ENCODE peak calls at places on chromosomes 16 and 17, in nine cellular contexts. I is SK-N-SH, K is suprapubic skin, H is HCT116, E is stomach, T is H1, Y is transverse colon, A is endothelial cell of umbilical vein, N is GM23338. L is an unnamed sample. For H3K4me1, the result is how much of the 10 kb centered on the place peaks cover.

GRCh38 chr16:25978227-25978626 is 286.5 kb downstream of the HS3ST4 start:
- DNase-seq in A (no peak), K (no peak), I (no peak), Y (no peak), N (no peak), H (no peak), E (peak), T (no peak), L (no peak)

GRCh38 chr16:30761427-30761927 is 385 bp downstream of the CFAP119 start:
- DNase-seq in Y (peak), N (peak), A (peak), T (peak), H (no peak), I (peak), K (no peak), E (no peak), L (peak)

GRCh38 chr16:84667600-84668309 is 19.4 kb downstream of the KLHL36 start:
- DNase-seq in Y (no peak), I (peak), K (no peak), E (no peak), H (no peak), T (no peak), A (no peak), N (no peak), L (peak)

GRCh38 chr16:72666267-72666666 is 381.7 kb downstream of the ZFHX3 start:
- DNase-seq in N (no peak), I (no peak), E (no peak), K (no peak), H (no peak), A (no peak), Y (no peak), T (no peak), L (no peak)

GRCh38 chr17:48543854-48544355 is 1.0 kb downstream of the HOXB2 start:
- DNase-seq in I (no peak), E (no peak), K (no peak), A (no peak), Y (no peak), T (no peak), H (no peak), N (no peak), L (no peak)

GRCh38 chr16:31698901-31699300 is 171.2 kb downstream of the AHSP start:
- DNase-seq in I (no peak), H (no peak), K (no peak), N (no peak), E (no peak), Y (no peak), T (no peak), A (no peak), L (no peak)

GRCh38 chr17:15462962-15463361 is 4.5 kb downstream of the CDRT4 start:
- DNase-seq in E (no peak), N (no peak), I (no peak), K (no peak), H (no peak), Y (no peak), A (no peak), T (no peak), L (no peak)

GRCh38 chr16:9844361-9844760 is 337.9 kb downstream of the GRIN2A start:
- DNase-seq in A (peak), T (no peak), N (no peak), E (no peak), H (no peak), Y (no peak), K (no peak), I (no peak), L (no peak)

GRCh38 chr16:67415872-67416793 is at the start of gene ZDHHC1:
- DNase-seq in H (no peak), E (peak), N (peak), Y (peak), K (no peak), I (peak), A (peak), T (peak), L (peak)

GRCh38 chr16:47965439-47965838 is 190.4 kb downstream of the ABCC12 start:
- DNase-seq in E (no peak), N (peak), I (no peak), T (peak), H (no peak), A (no peak), K (no peak), Y (no peak), L (no peak)

GRCh38 chr17:27552467-27552779 is 78.6 kb upstream of the LGALS9 start:
- DNase-seq in K (no peak), T (no peak), E (no peak), I (no peak), A (peak), N (no peak), Y (no peak), H (peak), L (no peak)

GRCh38 chr16:86120201-86120981 is 221.4 kb downstream of the IRF8 start:
- DNase-seq in N (no peak), A (peak), I (no peak), K (no peak), Y (no peak), H (no peak), T (no peak), E (no peak), L (no peak)

GRCh38 chr17:28842282-28843012 is at the start of gene FAM222B:
- DNase-seq in I (peak), H (peak), A (peak), T (peak), K (peak), Y (peak), E (peak), N (peak), L (peak)

GRCh38 chr16:5027575-5028235 is 6.0 kb downstream of the NAGPA start:
- DNase-seq in N (no peak), H (no peak), T (no peak), E (no peak), K (no peak), Y (no peak), A (no peak), I (no peak), L (no peak)

GRCh38 chr16:58366247-58367031 is 25.8 kb upstream of the GINS3 start:
- DNase-seq in T (no peak), H (no peak), E (no peak), A (peak), I (no peak), K (no peak), N (no peak), Y (no peak), L (no peak)

GRCh38 chr17:46943511-46944393 is 20.8 kb downstream of the GOSR2 start:
- DNase-seq in N (peak), E (no peak), K (no peak), Y (no peak), I (peak), A (peak), H (no peak), T (peak), L (no peak)

GRCh38 chr17:57140321-57140720 is 55.3 kb downstream of the AKAP1 start:
- DNase-seq in K (no peak), A (no peak), T (no peak), I (no peak), H (no peak), Y (no peak), N (no peak), E (no peak), L (no peak)

GRCh38 chr17:22694362-22695227 is 1002.3 kb downstream of the KCNJ18 start:
- DNase-seq in N (peak), K (no peak), Y (no peak), E (no peak), A (no peak), T (peak), I (peak), H (no peak), L (no peak)

GRCh38 chr17:46056800-46057304 is 57.8 kb downstream of the STH start:
- DNase-seq in Y (no peak), H (peak), I (no peak), E (no peak), N (peak), K (no peak), T (no peak), A (peak), L (no peak)

GRCh38 chr17:8225813-8226535 is 15.6 kb upstream of the AURKB start:
- DNase-seq in T (peak), I (no peak), K (no peak), Y (peak), A (peak), E (peak), N (peak), H (peak), L (no peak)

GRCh38 chr16:57637424-57637823 is 9.0 kb downstream of the ADGRG1 start:
- DNase-seq in T (no peak), H (no peak), K (no peak), N (no peak), E (no peak), A (peak), I (no peak), Y (no peak), L (no peak)

GRCh38 chr16:6932871-6933390 is 399.7 kb upstream of the RBFOX1 start:
- DNase-seq in T (no peak), K (no peak), N (no peak), E (no peak), A (no peak), I (no peak), H (no peak), Y (no peak), L (no peak)

GRCh38 chr17:42422958-42423712 is at the start of gene CAVIN1:
- DNase-seq in E (peak), K (peak), A (peak), N (peak), T (peak), Y (peak), H (peak), I (peak), L (peak)

GRCh38 chr16:65002265-65002664 is 119.6 kb downstream of the CDH11 start:
- DNase-seq in I (peak), H (no peak), Y (no peak), A (peak), E (no peak), K (no peak), T (no peak), N (no peak), L (no peak)

GRCh38 chr17:78041401-78042179 is 83.1 kb downstream of the TNRC6C start:
- DNase-seq in T (no peak), Y (no peak), A (no peak), I (peak), K (no peak), E (no peak), N (no peak), H (no peak), L (no peak)
- H3K27ac ChIP-seq in T (no peak), Y (peak), A (peak), I (peak), K (peak), E (peak), N (no peak), H (peak), L (peak)

GRCh38 chr17:68248199-68248825 is 469 bp downstream of the AMZ2 start:
- DNase-seq in E (peak), Y (peak), K (no peak), A (no peak), H (no peak), T (no peak), N (no peak), I (no peak), L (no peak)
- TF ChIP-seq POLR2AphosphoS5 in E (no peak), Y (no peak), K (no peak), A (no peak), H (no peak), T (no peak), N (no peak), I (no peak), L (no peak)

GRCh38 chr16:50207652-50208051 is 54.5 kb downstream of the TENT4B start:
- DNase-seq in E (no peak), A (peak), Y (no peak), K (no peak), H (no peak), I (no peak), N (no peak), T (no peak), L (no peak)
- H3K4me1 ChIP-seq in E (under half), A (under half), Y (half or more), K (half or more), H (under half), I (under half), N (under half), T (under half), L (half or more)

DNA sequence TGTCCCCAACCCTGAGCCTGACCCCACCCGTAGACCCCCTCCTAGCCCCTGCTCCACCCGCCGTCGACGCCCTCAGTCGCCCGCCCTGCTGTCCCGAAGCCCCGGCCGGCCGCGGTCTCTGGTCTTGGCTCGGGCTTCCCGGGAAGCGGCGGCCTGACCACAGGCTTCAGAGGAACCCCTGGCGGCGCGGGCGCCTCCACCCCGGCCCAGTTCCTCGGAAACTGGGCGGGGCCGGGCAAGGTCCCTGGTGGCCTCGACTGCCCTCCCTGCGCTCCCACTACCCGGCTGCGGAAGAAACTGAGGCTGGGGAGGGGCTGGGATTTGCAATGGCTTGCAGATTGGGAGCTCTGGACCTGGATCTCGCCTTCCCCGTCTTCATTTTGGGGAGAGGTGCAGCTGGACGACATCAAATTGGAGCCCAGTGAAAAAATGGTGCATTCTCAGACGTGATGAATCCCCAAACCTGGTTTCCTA is 690 bp upstream of the SOCS1 start:
- DNase-seq in H (no peak), Y (peak), T (no peak), I (peak), A (no peak), K (peak), N (peak), E (peak), L (no peak)
- H3K27ac ChIP-seq in H (peak), Y (peak), T (no peak), I (peak), A (peak), K (peak), N (peak), E (peak), L (peak)

GRCh38 chr16:50769-51591 is 2.4 kb downstream of the POLR3K start:
- DNase-seq in A (no peak), T (no peak), E (no peak), Y (no peak), I (no peak), K (no peak), N (no peak), H (no peak), L (no peak)
- TF ChIP-seq POLR2AphosphoS5 in A (no peak), T (no peak), E (no peak), Y (no peak), I (no peak), K (no peak), N (no peak), H (no peak), L (no peak)

GRCh38 chr16:79651363-79651762 is 50.8 kb upstream of the MAF start:
- DNase-seq in H (no peak), E (peak), A (no peak), I (no peak), T (no peak), K (no peak), N (no peak), Y (peak), L (no peak)

GRCh38 chr16:79644977-79645667 is 44.6 kb upstream of the MAF start:
- DNase-seq in H (no peak), K (no peak), I (no peak), A (no peak), Y (no peak), E (no peak), N (no peak), T (no peak), L (no peak)

GRCh38 chr16:79645701-79646100 is 45.2 kb upstream of the MAF start:
- DNase-seq in I (no peak), Y (no peak), N (no peak), E (no peak), H (no peak), T (no peak), A (no peak), K (no peak), L (no peak)

GRCh38 chr16:79648846-79649245 is 48.3 kb upstream of the MAF start:
- DNase-seq in A (no peak), N (no peak), T (no peak), E (no peak), H (no peak), Y (no peak), K (no peak), I (no peak), L (no peak)

DNA sequence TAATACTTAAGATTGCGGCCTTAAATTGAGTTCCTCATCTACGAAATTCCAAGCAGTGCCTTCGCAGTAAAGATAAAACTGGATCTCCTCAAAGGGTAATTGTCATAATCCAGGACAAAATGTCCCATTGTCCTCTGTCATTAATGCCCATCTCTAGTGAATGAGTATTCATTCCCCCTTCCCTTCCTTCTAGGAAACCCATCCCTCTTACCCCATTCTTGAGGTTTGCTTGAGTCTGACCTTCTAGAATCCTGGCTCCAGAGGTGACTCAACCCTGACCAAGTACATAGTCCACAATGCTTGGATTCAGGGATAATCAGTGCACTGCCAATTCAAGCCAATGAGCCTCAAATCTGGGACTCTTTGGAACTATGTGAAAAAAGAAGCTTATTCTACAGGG is 47.0 kb upstream of the MAF start:
- DNase-seq in I (no peak), H (no peak), N (no peak), E (no peak), K (no peak), A (no peak), T (no peak), Y (no peak), L (no peak)
- H3K4me1 ChIP-seq in I (under half), H (under half), N (under half), E (under half), K (under half), A (under half), T (under half), Y (under half), L (under half)

DNA sequence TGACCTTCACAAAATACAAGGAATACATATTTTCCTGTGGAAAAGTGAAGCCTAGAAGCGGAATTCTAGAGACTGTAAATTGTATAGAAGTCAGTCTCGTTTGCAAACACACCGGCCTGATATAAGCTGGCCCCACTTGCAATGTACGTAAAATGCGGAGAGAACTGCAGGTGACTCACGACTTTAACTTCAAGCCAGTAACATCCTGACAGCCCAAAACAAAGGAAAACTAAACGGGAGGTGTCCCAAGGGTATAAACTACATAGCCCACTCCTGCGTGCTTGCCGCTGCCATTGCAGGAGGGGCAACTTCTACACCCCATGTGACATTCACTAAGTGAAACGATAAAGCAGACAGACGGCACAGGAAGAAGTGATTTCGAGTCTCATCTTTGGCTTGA is 101.6 kb downstream of the CYTH1 start:
- DNase-seq in E (no peak), H (no peak), I (no peak), K (peak), A (no peak), N (no peak), T (no peak), Y (no peak), L (peak)
- H3K27ac ChIP-seq in E (no peak), H (no peak), I (peak), K (no peak), A (peak), N (peak), T (no peak), Y (no peak), L (no peak)

GRCh38 chr17:82736511-82737185 is 1.2 kb downstream of the FN3K start:
- DNase-seq in Y (no peak), N (no peak), A (no peak), K (no peak), E (no peak), I (no peak), T (no peak), H (no peak), L (no peak)

GRCh38 chr17:82737981-82738877 is 2.8 kb downstream of the FN3K start:
- DNase-seq in N (no peak), I (no peak), E (peak), Y (no peak), K (no peak), A (no peak), H (no peak), T (no peak), L (no peak)

GRCh38 chr17:82732118-82732743 is 3.2 kb upstream of the FN3K start:
- DNase-seq in N (no peak), T (no peak), K (peak), Y (no peak), E (no peak), H (no peak), I (no peak), A (no peak), L (no peak)

GRCh38 chr17:82729479-82730260 is 5.7 kb upstream of the FN3K start:
- DNase-seq in N (no peak), Y (no peak), E (no peak), H (no peak), K (peak), A (no peak), I (no peak), T (no peak), L (peak)

DNA sequence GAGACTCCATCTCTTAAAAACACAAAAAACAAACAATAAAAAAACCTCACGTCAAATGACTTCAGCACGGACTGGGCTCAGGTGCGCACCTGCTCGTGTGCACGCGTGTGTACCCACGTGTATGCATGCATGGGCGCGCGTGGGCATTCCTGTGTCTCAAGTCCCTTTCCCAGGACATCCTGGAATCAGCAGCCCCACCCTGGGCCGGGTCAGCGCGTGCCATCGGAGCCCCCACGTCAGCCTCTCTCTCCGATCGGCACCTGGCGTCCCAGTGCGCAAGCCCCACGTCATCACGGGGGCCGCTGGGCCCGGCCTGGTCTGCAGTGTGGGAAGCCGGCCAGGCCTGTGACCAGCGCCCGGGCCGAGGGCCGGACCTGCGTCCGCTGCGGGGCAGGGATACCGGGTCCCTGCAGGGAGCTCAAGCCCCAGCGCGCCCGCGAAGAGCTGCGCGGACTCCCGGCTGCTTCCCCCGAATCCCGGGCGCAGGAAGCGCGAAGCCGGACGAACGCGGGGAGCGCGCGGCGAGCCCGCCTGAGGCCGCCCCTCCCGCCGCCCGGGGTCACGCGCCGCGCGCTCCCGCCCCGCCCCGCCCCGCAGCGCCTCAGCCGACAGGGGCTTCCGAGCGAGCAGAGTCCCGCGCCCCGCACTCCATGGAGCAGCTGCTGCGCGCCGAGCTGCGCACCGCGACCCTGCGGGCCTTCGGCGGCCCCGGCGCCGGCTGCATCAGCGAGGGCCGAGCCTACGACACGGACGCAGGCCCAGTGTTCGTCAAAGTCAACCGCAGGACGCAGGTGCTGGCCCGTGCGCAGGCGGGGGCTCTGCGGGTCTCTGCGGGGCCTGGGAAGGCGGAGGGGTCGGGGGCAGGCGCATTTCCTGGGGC is at the start of gene FN3K:
- DNase-seq in T (peak), K (peak), E (peak), H (no peak), I (peak), Y (peak), N (peak), A (peak), L (peak)
- TF ChIP-seq POLR2AphosphoS5 in T (no peak), K (no peak), E (peak), H (peak), I (peak), Y (peak), N (peak), A (peak), L (peak)

L was measured in spleen.